ENCODE peak calls at places on chromosomes 12 and 14, in ten cellular contexts. L is lower lobe of right lung; J is testis; I is small intestine; G is left lung; H is Peyer's patch; V is H7; B is CD8-positive, alpha-beta T cell; M is GM23338; C is heart right ventricle. E is an unnamed sample.

GRCh38 chr14:101500681-101501080 is 60.6 kb upstream of the DIO3 start:
- DNase-seq in M (no peak), V (peak; percentile 27), H (no peak), C (no peak), B (no peak), G (peak; percentile 19), J (peak; percentile 4), I (no peak), L (no peak), E (no peak)

GRCh38 chr14:34507459-34507858 is 32.0 kb downstream of the EAPP start:
- DNase-seq in C (no peak), I (no peak), J (no peak), V (no peak), H (no peak), M (no peak), G (no peak), B (no peak), L (no peak), E (no peak)

GRCh38 chr12:2163172-2163927 is 110.6 kb downstream of the CACNA1C start:
- DNase-seq in I (peak; percentile 98), G (peak; percentile 78), C (peak; percentile 93), M (no peak), J (peak; percentile 85), V (no peak), L (peak; percentile 52), H (peak; percentile 95), B (no peak), E (no peak)

GRCh38 chr12:24404086-24404815 is 454.8 kb upstream of the SOX5 start:
- DNase-seq in G (no peak), V (no peak), I (no peak), B (no peak), J (no peak), C (no peak), H (no peak), L (no peak), M (no peak), E (no peak)

GRCh38 chr12:96503971-96504370 is 14.6 kb downstream of the CFAP54 start:
- DNase-seq in I (no peak), G (no peak), B (no peak), J (no peak), H (no peak), C (no peak), M (no peak), L (no peak), V (no peak), E (no peak)

GRCh38 chr14:65940056-65940735 is 527.7 kb downstream of the FUT8 start:
- DNase-seq in B (no peak), G (no peak), M (peak; percentile 26), L (no peak), V (no peak), I (no peak), H (no peak), J (no peak), C (no peak), E (no peak)

GRCh38 chr14:104732355-104732804 is 8.4 kb downstream of the ADSS1 start:
- DNase-seq in H (peak; percentile 86), M (no peak), J (no peak), G (peak; percentile 79), C (peak; percentile 85), B (no peak), I (peak; percentile 86), L (peak; percentile 85), V (no peak), E (no peak)

GRCh38 chr14:69090187-69090789 is 62.6 kb downstream of the DCAF5 start:
- DNase-seq in H (peak; percentile 57), I (peak; percentile 48), L (no peak), V (peak; percentile 34), G (no peak), B (peak; percentile 33), M (peak; percentile 71), C (peak; percentile 18), J (peak; percentile 31), E (peak; percentile 32)

GRCh38 chr12:53492830-53493609 is 6.2 kb downstream of the MAP3K12 start:
- DNase-seq in C (peak; percentile 92), H (peak; percentile 97), V (peak; percentile 97), I (peak; percentile 88), L (peak; percentile 96), G (peak; percentile 97), J (peak; percentile 98), M (peak; percentile 97), B (peak; percentile 85), E (peak; percentile 83)

GRCh38 chr12:19811922-19812321 is 372.6 kb downstream of the AEBP2 start:
- DNase-seq in C (no peak), G (no peak), H (no peak), M (no peak), I (no peak), L (no peak), J (no peak), B (no peak), V (no peak), E (no peak)

DNA sequence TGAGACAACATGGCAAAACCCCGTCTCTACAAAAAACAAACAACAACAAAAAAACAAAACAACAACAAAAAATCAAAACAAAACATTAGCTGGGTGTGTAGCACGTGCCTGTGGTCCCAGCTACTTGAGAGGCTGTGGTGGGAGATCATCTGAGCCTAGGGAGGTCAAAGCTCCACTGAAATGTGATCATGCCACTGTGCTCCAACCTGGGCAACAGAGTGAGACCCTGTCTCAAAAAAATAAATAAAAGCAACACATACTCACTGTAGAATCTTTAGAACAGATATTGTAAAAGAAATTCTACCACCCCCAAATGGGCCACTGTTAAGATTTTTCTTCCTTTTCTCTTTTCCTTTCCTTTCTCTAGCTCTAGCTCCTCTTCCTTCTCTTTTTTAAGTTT is 26.3 kb downstream of the SLC38A1 start:
- DNase-seq in M (no peak), C (no peak), L (no peak), I (no peak), J (no peak), G (no peak), B (no peak), H (no peak), V (no peak), E (no peak)
- H3K36me3 ChIP-seq in M (peaks cover 54% of the 10 kb centered on the region), C (no peaks in the 10 kb centered on the region), L (peaks cover 13% of the 10 kb centered on the region), I (no peaks in the 10 kb centered on the region), J (no peaks in the 10 kb centered on the region), G (no peaks in the 10 kb centered on the region), B (peaks cover 24% of the 10 kb centered on the region), H (no peaks in the 10 kb centered on the region), V (peaks cover 10% of the 10 kb centered on the region), E (peaks cover 39% of the 10 kb centered on the region)

GRCh38 chr12:30968211-30968610 is 41.7 kb downstream of the TSPAN11 start:
- DNase-seq in C (peak; percentile 65), I (no peak), G (no peak), J (no peak), H (no peak), M (no peak), V (no peak), L (no peak), B (no peak), E (no peak)
- H3K36me3 ChIP-seq in C (no peaks in the 10 kb centered on the region), I (no peaks in the 10 kb centered on the region), G (no peaks in the 10 kb centered on the region), J (no peaks in the 10 kb centered on the region), H (no peaks in the 10 kb centered on the region), M (no peaks in the 10 kb centered on the region), V (no peaks in the 10 kb centered on the region), L (no peaks in the 10 kb centered on the region), B (no peaks in the 10 kb centered on the region), E (no peaks in the 10 kb centered on the region)

GRCh38 chr12:131983554-131983953 is 33.8 kb downstream of the EP400 start:
- DNase-seq in V (no peak), I (no peak), J (no peak), C (no peak), H (no peak), B (no peak), M (no peak), G (no peak), L (no peak), E (no peak)

GRCh38 chr12:131986361-131986760 is 36.6 kb downstream of the EP400 start:
- DNase-seq in L (no peak), C (no peak), B (no peak), H (peak; percentile 28), I (no peak), J (peak; percentile 9), V (peak; percentile 36), M (no peak), G (no peak), E (no peak)

GRCh38 chr12:131986847-131987398 is 37.2 kb downstream of the EP400 start:
- DNase-seq in H (no peak), G (no peak), M (no peak), C (no peak), I (no peak), L (no peak), V (peak; percentile 59), B (no peak), J (peak; percentile 7), E (no peak)

GRCh38 chr12:131987552-131987951 is 37.8 kb downstream of the EP400 start:
- DNase-seq in H (no peak), C (no peak), M (no peak), G (no peak), I (no peak), J (peak; percentile 10), B (no peak), L (no peak), V (no peak), E (no peak)

DNA sequence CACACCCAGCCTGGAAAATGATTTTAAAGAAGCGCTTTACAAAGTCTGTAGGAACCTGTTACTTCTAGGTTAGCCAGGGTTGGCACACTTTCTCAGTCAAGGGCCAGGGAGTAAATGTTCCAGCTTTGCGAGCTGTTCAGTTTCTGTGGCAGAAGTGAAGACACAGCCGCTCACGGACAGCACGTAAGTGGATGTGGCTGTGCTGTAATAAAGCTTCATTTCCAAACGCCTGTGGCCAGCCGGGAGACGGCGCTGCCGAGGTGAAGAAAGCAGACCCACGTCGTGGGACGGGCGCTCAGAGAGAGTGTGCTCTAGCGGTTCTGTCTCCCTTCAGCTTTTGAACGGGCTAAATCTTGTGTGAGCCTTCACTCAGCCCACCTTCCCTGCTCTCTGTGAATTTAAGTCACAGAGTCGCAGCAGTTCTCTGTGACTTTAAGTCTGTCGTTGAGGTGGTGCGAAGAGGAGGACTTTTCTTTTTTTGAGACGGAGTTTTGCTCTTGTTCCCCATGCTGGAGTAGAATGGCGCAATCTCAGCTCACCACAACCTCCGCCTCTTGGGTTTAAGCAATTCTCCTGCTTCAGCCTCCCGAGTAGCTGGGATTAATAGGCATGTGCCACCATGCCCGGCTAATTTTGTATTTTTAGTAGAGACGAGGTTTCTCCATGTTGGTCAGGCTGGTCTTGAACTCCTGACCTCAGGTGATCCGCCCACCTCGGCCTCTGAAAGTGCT is 35.6 kb downstream of the EP400 start:
- DNase-seq in J (peak; percentile 15), V (no peak), I (no peak), L (peak; percentile 86), G (peak; percentile 75), C (no peak), B (no peak), H (peak; percentile 46), M (no peak), E (no peak)
- H3K36me3 ChIP-seq in J (no peaks in the 10 kb centered on the region), V (peaks cover 15% of the 10 kb centered on the region), I (peaks cover 8% of the 10 kb centered on the region), L (peaks cover 100% of the 10 kb centered on the region), G (no peaks in the 10 kb centered on the region), C (peaks cover 9% of the 10 kb centered on the region), B (peaks cover 54% of the 10 kb centered on the region), H (no peaks in the 10 kb centered on the region), M (peaks cover 3% of the 10 kb centered on the region), E (peaks cover 84% of the 10 kb centered on the region)

GRCh38 chr14:35682802-35683201 is 126.3 kb downstream of the RALGAPA1 start:
- DNase-seq in J (no peak), C (no peak), B (no peak), H (no peak), I (no peak), V (no peak), G (no peak), L (no peak), M (no peak), E (no peak)

GRCh38 chr14:35678403-35679028 is 130.6 kb downstream of the RALGAPA1 start:
- DNase-seq in H (no peak), L (no peak), B (no peak), M (no peak), C (no peak), G (no peak), V (no peak), J (no peak), I (no peak), E (no peak)
- H3K36me3 ChIP-seq in H (no peaks in the 10 kb centered on the region), L (peaks cover 72% of the 10 kb centered on the region), B (peaks cover 14% of the 10 kb centered on the region), M (no peaks in the 10 kb centered on the region), C (no peaks in the 10 kb centered on the region), G (no peaks in the 10 kb centered on the region), V (no peaks in the 10 kb centered on the region), J (no peaks in the 10 kb centered on the region), I (peaks cover 5% of the 10 kb centered on the region), E (peaks cover 3% of the 10 kb centered on the region)

E was measured in CD4-positive, alpha-beta memory T cell.